ENCODE peak calls at places on chromosomes 3 and 15, in four cellular contexts. G is T-helper 1 cell; R is GM23248; M is stimulated activated naive CD8-positive, alpha-beta T cell treated with anti-CD3 and anti-CD28 coated beads, Interleukin-15, amount 100 ng/mL, for 72 hours. I is an unnamed sample.

GRCh38 chr3:150746791-150747590 is 16.0 kb downstream of the SIAH2 start:
- DNase-seq in M (no peak), G (no peak), R (no peak), I (no peak)

GRCh38 chr3:33879540-33879939 is 81.1 kb downstream of the PDCD6IP start:
- DNase-seq in R (no peak), G (no peak), M (no peak), I (no peak)

GRCh38 chr3:129708328-129708861 is 101.9 kb upstream of the PLXND1 start:
- DNase-seq in G (no peak), R (no peak), M (no peak), I (no peak)

GRCh38 chr15:39591141-39591895 is 10.4 kb downstream of the THBS1 start:
- DNase-seq in M (no peak), R (peak), G (no peak), I (no peak)

GRCh38 chr15:88467935-88468528 is 524 bp downstream of the MRPS11 start:
- DNase-seq in G (no peak), R (peak), M (no peak), I (peak)

GRCh38 chr3:108569336-108569735 is 19.9 kb downstream of the CIP2A start:
- DNase-seq in G (no peak), M (no peak), R (no peak), I (no peak)

GRCh38 chr3:73681610-73682009 is 56.9 kb upstream of the PDZRN3 start:
- DNase-seq in M (no peak), G (no peak), R (peak), I (no peak)

GRCh38 chr3:155242342-155242741 is 51.1 kb downstream of the STRIT1 start:
- DNase-seq in G (no peak), R (peak), M (no peak), I (no peak)

GRCh38 chr3:144041960-144042556 is 70.4 kb downstream of the DIPK2A start:
- DNase-seq in M (no peak), R (no peak), G (no peak), I (no peak)

GRCh38 chr3:156201411-156202405 is 81.3 kb downstream of the KCNAB1 start:
- DNase-seq in M (no peak), G (no peak), R (no peak), I (no peak)

GRCh38 chr15:65164139-65164538 is 21.0 kb downstream of the CLPX start:
- DNase-seq in M (no peak), G (no peak), R (no peak), I (no peak)

GRCh38 chr3:193885832-193886231 is 250.1 kb upstream of the HES1 start:
- DNase-seq in R (no peak), M (no peak), G (no peak), I (no peak)

GRCh38 chr3:129063841-129064482 is 3.4 kb downstream of the GP9 start:
- DNase-seq in M (no peak), G (no peak), R (no peak), I (no peak)

GRCh38 chr15:71295242-71296031 is 180.2 kb downstream of the THSD4 start:
- DNase-seq in G (no peak), R (peak), M (peak), I (no peak)

GRCh38 chr3:179544981-179545645 is 17.6 kb upstream of the ACTL6A start:
- DNase-seq in G (no peak), M (no peak), R (peak), I (no peak)

GRCh38 chr15:47870956-47871625 is 153.8 kb downstream of the SEMA6D start:
- DNase-seq in M (no peak), G (no peak), R (peak), I (no peak)

GRCh38 chr3:161890147-161890625 is 393.6 kb downstream of the OTOL1 start:
- DNase-seq in R (peak), M (no peak), G (no peak), I (no peak)

GRCh38 chr3:55486857-55487375 is at the start of gene WNT5A:
- DNase-seq in G (no peak), R (peak), M (peak), I (no peak)

GRCh38 chr3:192888121-192888520 is 29.5 kb downstream of the MB21D2 start:
- DNase-seq in R (peak), M (no peak), G (no peak), I (no peak)

GRCh38 chr15:31360843-31361763 is 34.5 kb downstream of the KLF13 start:
- DNase-seq in M (peak), G (peak), R (no peak), I (peak)

GRCh38 chr15:31083394-31083790 is 18.1 kb downstream of the TRPM1 start:
- DNase-seq in G (no peak), M (no peak), R (no peak), I (no peak)

GRCh38 chr3:197460002-197460401 is 95.8 kb downstream of the BDH1 start:
- DNase-seq in R (no peak), G (no peak), M (no peak), I (no peak)

GRCh38 chr3:150745832-150746231 is 17.1 kb downstream of the SIAH2 start:
- DNase-seq in M (no peak), G (no peak), R (no peak), I (no peak)

GRCh38 chr15:98949624-98950023 is 58.0 kb downstream of the PGPEP1L start:
- DNase-seq in M (no peak), G (no peak), R (no peak), I (no peak)

GRCh38 chr15:94297543-94297942 is 66.2 kb downstream of the MCTP2 start:
- DNase-seq in G (no peak), M (no peak), R (no peak), I (no peak)

GRCh38 chr15:60477991-60478632 is 830 bp downstream of the ICE2 start:
- DNase-seq in R (peak), G (no peak), M (peak), I (no peak)

GRCh38 chr3:184015381-184016019 is 2.2 kb downstream of the ABCC5 start:
- DNase-seq in G (no peak), M (no peak), R (no peak), I (no peak)

GRCh38 chr15:92097473-92098178 is 244.1 kb downstream of the SLCO3A1 start:
- DNase-seq in R (peak), G (peak), M (peak), I (peak)

GRCh38 chr15:63833246-63833696 is 477 bp downstream of the HERC1 start:
- DNase-seq in R (peak), M (peak), G (peak), I (peak)

GRCh38 chr15:67823371-67824156 is 1.7 kb upstream of the SKOR1 start:
- DNase-seq in M (no peak), G (no peak), R (no peak), I (no peak)

GRCh38 chr15:35546581-35547381 is 816 bp upstream of the DPH6 start:
- DNase-seq in M (no peak), R (no peak), G (no peak), I (no peak)

GRCh38 chr3:11671648-11672100 is 28.0 kb upstream of the VGLL4 start:
- DNase-seq in M (no peak), G (no peak), R (peak), I (no peak)

GRCh38 chr3:49805884-49806701 is 3.0 kb downstream of the INKA1 start:
- DNase-seq in G (no peak), M (peak), R (no peak), I (no peak)

GRCh38 chr3:183967693-183968092 is 50.0 kb downstream of the ABCC5 start:
- DNase-seq in M (no peak), R (no peak), G (no peak), I (no peak)

GRCh38 chr3:11154953-11155325 is 646 bp downstream of the HRH1 start:
- DNase-seq in G (no peak), R (peak), M (no peak), I (no peak)

GRCh38 chr3:128787256-128788253 is 61.6 kb downstream of the RAB7A start:
- DNase-seq in R (peak), G (no peak), M (peak), I (no peak)

GRCh38 chr15:38084289-38084688 is 149.8 kb downstream of the TMCO5A start:
- DNase-seq in R (peak), M (peak), G (no peak), I (no peak)

GRCh38 chr3:105722943-105723556 is 145.8 kb downstream of the CBLB start:
- DNase-seq in G (no peak), M (no peak), R (no peak), I (no peak)

GRCh38 chr3:184335661-184336483 is 1.5 kb upstream of the FAM131A start:
- DNase-seq in R (peak), M (peak), G (peak), I (peak)

I was measured in activated T-helper 2 cell treated with anti-CD3 and anti-CD28 coated beads, Interferon-gamma antibody, Interleukin-2, Interleukin-4, amounts not matched to agents 10 μg/mL and 5 μg/mL and 100 μg/mL, durations not matched to agents 14 hours and 24 hours and 36 hours.